ENCODE peak calls at places on chromosomes 16 and 17, in five cellular contexts. One of them, this sample, is unnamed.

GRCh38 chr17:39677581-39678339 is 9.5 kb downstream of the PNMT start:
- DNase-seq in EL: no peak
- DNase-seq in tibial nerve: no peak
- DNase-seq in activated CD8-positive, alpha-beta memory T cell treated with anti-CD3 and anti-CD28 coated beads for 1 hour: no peak
- DNase-seq in stimulated activated CD4-positive, alpha-beta T cell treated with anti-CD3 and anti-CD28 coated beads, TNF-alpha, amount 100 ng/mL, for 4 hours: no peak
- DNase-seq in this sample: no peak

GRCh38 chr16:1953734-1954133 is 755 bp downstream of the RPL3L start:
- DNase-seq in tibial nerve: no peak
- DNase-seq in EL: no peak
- DNase-seq in activated CD8-positive, alpha-beta memory T cell treated with anti-CD3 and anti-CD28 coated beads for 1 hour: no peak
- DNase-seq in stimulated activated CD4-positive, alpha-beta T cell treated with anti-CD3 and anti-CD28 coated beads, TNF-alpha, amount 100 ng/mL, for 4 hours: no peak
- DNase-seq in this sample: no peak

GRCh38 chr16:4283939-4284338 is 11.1 kb upstream of the TFAP4 start:
- DNase-seq in tibial nerve: no peak
- DNase-seq in stimulated activated CD4-positive, alpha-beta T cell treated with anti-CD3 and anti-CD28 coated beads, TNF-alpha, amount 100 ng/mL, for 4 hours: no peak
- DNase-seq in EL: peak
- DNase-seq in activated CD8-positive, alpha-beta memory T cell treated with anti-CD3 and anti-CD28 coated beads for 1 hour: no peak
- DNase-seq in this sample: no peak

GRCh38 chr16:57145046-57145963 is 40.5 kb downstream of the PSME3IP1 start:
- DNase-seq in tibial nerve: no peak
- DNase-seq in stimulated activated CD4-positive, alpha-beta T cell treated with anti-CD3 and anti-CD28 coated beads, TNF-alpha, amount 100 ng/mL, for 4 hours: no peak
- DNase-seq in activated CD8-positive, alpha-beta memory T cell treated with anti-CD3 and anti-CD28 coated beads for 1 hour: no peak
- DNase-seq in EL: no peak
- DNase-seq in this sample: no peak

GRCh38 chr17:81400154-81400938 is 5.1 kb downstream of the BAHCC1 start:
- DNase-seq in tibial nerve: no peak
- DNase-seq in activated CD8-positive, alpha-beta memory T cell treated with anti-CD3 and anti-CD28 coated beads for 1 hour: no peak
- DNase-seq in EL: peak
- DNase-seq in stimulated activated CD4-positive, alpha-beta T cell treated with anti-CD3 and anti-CD28 coated beads, TNF-alpha, amount 100 ng/mL, for 4 hours: no peak
- DNase-seq in this sample: no peak

GRCh38 chr17:7308625-7309433 is 1.4 kb downstream of the EIF5A start:
- DNase-seq in stimulated activated CD4-positive, alpha-beta T cell treated with anti-CD3 and anti-CD28 coated beads, TNF-alpha, amount 100 ng/mL, for 4 hours: peak
- DNase-seq in activated CD8-positive, alpha-beta memory T cell treated with anti-CD3 and anti-CD28 coated beads for 1 hour: peak
- DNase-seq in tibial nerve: peak
- DNase-seq in EL: peak
- DNase-seq in this sample: peak

GRCh38 chr17:40341808-40342574 is 22.5 kb downstream of the GJD3 start:
- DNase-seq in EL: peak
- DNase-seq in tibial nerve: peak
- DNase-seq in activated CD8-positive, alpha-beta memory T cell treated with anti-CD3 and anti-CD28 coated beads for 1 hour: no peak
- DNase-seq in stimulated activated CD4-positive, alpha-beta T cell treated with anti-CD3 and anti-CD28 coated beads, TNF-alpha, amount 100 ng/mL, for 4 hours: no peak
- DNase-seq in this sample: no peak

GRCh38 chr17:49825645-49826044 is 22.2 kb downstream of the TAC4 start:
- DNase-seq in activated CD8-positive, alpha-beta memory T cell treated with anti-CD3 and anti-CD28 coated beads for 1 hour: no peak
- DNase-seq in tibial nerve: no peak
- DNase-seq in EL: no peak
- DNase-seq in stimulated activated CD4-positive, alpha-beta T cell treated with anti-CD3 and anti-CD28 coated beads, TNF-alpha, amount 100 ng/mL, for 4 hours: no peak
- DNase-seq in this sample: no peak

GRCh38 chr16:83968483-83968865 is 430 bp downstream of the NECAB2 start:
- DNase-seq in stimulated activated CD4-positive, alpha-beta T cell treated with anti-CD3 and anti-CD28 coated beads, TNF-alpha, amount 100 ng/mL, for 4 hours: no peak
- DNase-seq in tibial nerve: no peak
- DNase-seq in activated CD8-positive, alpha-beta memory T cell treated with anti-CD3 and anti-CD28 coated beads for 1 hour: no peak
- DNase-seq in EL: no peak
- DNase-seq in this sample: no peak

GRCh38 chr16:53541326-53541725 is 38.3 kb upstream of the AKTIP start:
- DNase-seq in EL: no peak
- DNase-seq in tibial nerve: no peak
- DNase-seq in activated CD8-positive, alpha-beta memory T cell treated with anti-CD3 and anti-CD28 coated beads for 1 hour: no peak
- DNase-seq in stimulated activated CD4-positive, alpha-beta T cell treated with anti-CD3 and anti-CD28 coated beads, TNF-alpha, amount 100 ng/mL, for 4 hours: no peak
- DNase-seq in this sample: no peak

GRCh38 chr17:73720187-73720834 is 76.1 kb upstream of the SDK2 start:
- DNase-seq in stimulated activated CD4-positive, alpha-beta T cell treated with anti-CD3 and anti-CD28 coated beads, TNF-alpha, amount 100 ng/mL, for 4 hours: no peak
- DNase-seq in EL: no peak
- DNase-seq in activated CD8-positive, alpha-beta memory T cell treated with anti-CD3 and anti-CD28 coated beads for 1 hour: peak
- DNase-seq in tibial nerve: no peak
- DNase-seq in this sample: no peak

GRCh38 chr17:48261297-48261880 is 153.8 kb downstream of the SNX11 start:
- DNase-seq in stimulated activated CD4-positive, alpha-beta T cell treated with anti-CD3 and anti-CD28 coated beads, TNF-alpha, amount 100 ng/mL, for 4 hours: no peak
- DNase-seq in activated CD8-positive, alpha-beta memory T cell treated with anti-CD3 and anti-CD28 coated beads for 1 hour: no peak
- DNase-seq in tibial nerve: no peak
- DNase-seq in EL: peak
- DNase-seq in this sample: no peak

GRCh38 chr17:66200685-66201092 is 8.8 kb upstream of the CEP112 start:
- DNase-seq in EL: peak
- DNase-seq in stimulated activated CD4-positive, alpha-beta T cell treated with anti-CD3 and anti-CD28 coated beads, TNF-alpha, amount 100 ng/mL, for 4 hours: no peak
- DNase-seq in activated CD8-positive, alpha-beta memory T cell treated with anti-CD3 and anti-CD28 coated beads for 1 hour: no peak
- DNase-seq in tibial nerve: no peak
- DNase-seq in this sample: no peak

GRCh38 chr17:81948635-81949378 is 1.8 kb upstream of the MYADML2 start:
- DNase-seq in tibial nerve: no peak
- DNase-seq in stimulated activated CD4-positive, alpha-beta T cell treated with anti-CD3 and anti-CD28 coated beads, TNF-alpha, amount 100 ng/mL, for 4 hours: no peak
- DNase-seq in activated CD8-positive, alpha-beta memory T cell treated with anti-CD3 and anti-CD28 coated beads for 1 hour: no peak
- DNase-seq in EL: no peak
- DNase-seq in this sample: no peak

GRCh38 chr16:30562021-30562420 is 3.8 kb upstream of the ZNF764 start:
- DNase-seq in EL: no peak
- DNase-seq in stimulated activated CD4-positive, alpha-beta T cell treated with anti-CD3 and anti-CD28 coated beads, TNF-alpha, amount 100 ng/mL, for 4 hours: no peak
- DNase-seq in activated CD8-positive, alpha-beta memory T cell treated with anti-CD3 and anti-CD28 coated beads for 1 hour: no peak
- DNase-seq in tibial nerve: no peak
- DNase-seq in this sample: no peak

GRCh38 chr16:12311309-12311708 is 334.8 kb downstream of the SNX29 start:
- DNase-seq in activated CD8-positive, alpha-beta memory T cell treated with anti-CD3 and anti-CD28 coated beads for 1 hour: no peak
- DNase-seq in tibial nerve: no peak
- DNase-seq in stimulated activated CD4-positive, alpha-beta T cell treated with anti-CD3 and anti-CD28 coated beads, TNF-alpha, amount 100 ng/mL, for 4 hours: no peak
- DNase-seq in EL: no peak
- DNase-seq in this sample: no peak

GRCh38 chr17:16872836-16873653 is 98.9 kb downstream of the TNFRSF13B start:
- DNase-seq in tibial nerve: no peak
- DNase-seq in EL: peak
- DNase-seq in activated CD8-positive, alpha-beta memory T cell treated with anti-CD3 and anti-CD28 coated beads for 1 hour: no peak
- DNase-seq in stimulated activated CD4-positive, alpha-beta T cell treated with anti-CD3 and anti-CD28 coated beads, TNF-alpha, amount 100 ng/mL, for 4 hours: peak
- DNase-seq in this sample: no peak

GRCh38 chr17:37643829-37644228 is 583 bp upstream of the DDX52 start:
- DNase-seq in activated CD8-positive, alpha-beta memory T cell treated with anti-CD3 and anti-CD28 coated beads for 1 hour: no peak
- DNase-seq in tibial nerve: no peak
- DNase-seq in EL: peak
- DNase-seq in stimulated activated CD4-positive, alpha-beta T cell treated with anti-CD3 and anti-CD28 coated beads, TNF-alpha, amount 100 ng/mL, for 4 hours: no peak
- DNase-seq in this sample: no peak

GRCh38 chr17:6381052-6381451 is 53.9 kb downstream of the AIPL1 start:
- DNase-seq in EL: peak
- DNase-seq in tibial nerve: no peak
- DNase-seq in activated CD8-positive, alpha-beta memory T cell treated with anti-CD3 and anti-CD28 coated beads for 1 hour: no peak
- DNase-seq in stimulated activated CD4-positive, alpha-beta T cell treated with anti-CD3 and anti-CD28 coated beads, TNF-alpha, amount 100 ng/mL, for 4 hours: no peak
- DNase-seq in this sample: no peak

GRCh38 chr17:82019905-82020873 is 2.5 kb downstream of the CENPX start:
- DNase-seq in activated CD8-positive, alpha-beta memory T cell treated with anti-CD3 and anti-CD28 coated beads for 1 hour: no peak
- DNase-seq in tibial nerve: no peak
- DNase-seq in EL: peak
- DNase-seq in stimulated activated CD4-positive, alpha-beta T cell treated with anti-CD3 and anti-CD28 coated beads, TNF-alpha, amount 100 ng/mL, for 4 hours: peak
- DNase-seq in this sample: peak

GRCh38 chr17:78839173-78839761 is 1.3 kb downstream of the USP36 start:
- DNase-seq in EL: peak
- DNase-seq in tibial nerve: no peak
- DNase-seq in stimulated activated CD4-positive, alpha-beta T cell treated with anti-CD3 and anti-CD28 coated beads, TNF-alpha, amount 100 ng/mL, for 4 hours: no peak
- DNase-seq in activated CD8-positive, alpha-beta memory T cell treated with anti-CD3 and anti-CD28 coated beads for 1 hour: no peak
- DNase-seq in this sample: no peak

GRCh38 chr17:61002316-61002736 is 324.7 kb downstream of the BCAS3 start:
- DNase-seq in activated CD8-positive, alpha-beta memory T cell treated with anti-CD3 and anti-CD28 coated beads for 1 hour: no peak
- DNase-seq in stimulated activated CD4-positive, alpha-beta T cell treated with anti-CD3 and anti-CD28 coated beads, TNF-alpha, amount 100 ng/mL, for 4 hours: no peak
- DNase-seq in EL: peak
- DNase-seq in tibial nerve: no peak
- DNase-seq in this sample: no peak

GRCh38 chr16:85485379-85485778 is 127.7 kb upstream of the GSE1 start:
- DNase-seq in EL: no peak
- DNase-seq in stimulated activated CD4-positive, alpha-beta T cell treated with anti-CD3 and anti-CD28 coated beads, TNF-alpha, amount 100 ng/mL, for 4 hours: no peak
- DNase-seq in activated CD8-positive, alpha-beta memory T cell treated with anti-CD3 and anti-CD28 coated beads for 1 hour: no peak
- DNase-seq in tibial nerve: no peak
- DNase-seq in this sample: no peak

GRCh38 chr16:54587176-54587515 is 300.6 kb upstream of the IRX3 start:
- DNase-seq in activated CD8-positive, alpha-beta memory T cell treated with anti-CD3 and anti-CD28 coated beads for 1 hour: no peak
- DNase-seq in stimulated activated CD4-positive, alpha-beta T cell treated with anti-CD3 and anti-CD28 coated beads, TNF-alpha, amount 100 ng/mL, for 4 hours: no peak
- DNase-seq in tibial nerve: no peak
- DNase-seq in EL: no peak
- DNase-seq in this sample: no peak

GRCh38 chr17:15409721-15410247 is 57.6 kb downstream of the CDRT4 start:
- DNase-seq in stimulated activated CD4-positive, alpha-beta T cell treated with anti-CD3 and anti-CD28 coated beads, TNF-alpha, amount 100 ng/mL, for 4 hours: no peak
- DNase-seq in EL: peak
- DNase-seq in activated CD8-positive, alpha-beta memory T cell treated with anti-CD3 and anti-CD28 coated beads for 1 hour: no peak
- DNase-seq in tibial nerve: peak
- DNase-seq in this sample: no peak

GRCh38 chr16:57519796-57520360 is 16.5 kb downstream of the CCDC102A start:
- DNase-seq in activated CD8-positive, alpha-beta memory T cell treated with anti-CD3 and anti-CD28 coated beads for 1 hour: peak
- DNase-seq in stimulated activated CD4-positive, alpha-beta T cell treated with anti-CD3 and anti-CD28 coated beads, TNF-alpha, amount 100 ng/mL, for 4 hours: peak
- DNase-seq in EL: peak
- DNase-seq in tibial nerve: peak
- DNase-seq in this sample: peak

GRCh38 chr17:17905036-17905320 is 67.2 kb downstream of the TOM1L2 start:
- DNase-seq in EL: no peak
- DNase-seq in stimulated activated CD4-positive, alpha-beta T cell treated with anti-CD3 and anti-CD28 coated beads, TNF-alpha, amount 100 ng/mL, for 4 hours: no peak
- DNase-seq in activated CD8-positive, alpha-beta memory T cell treated with anti-CD3 and anti-CD28 coated beads for 1 hour: no peak
- DNase-seq in tibial nerve: no peak
- DNase-seq in this sample: no peak

GRCh38 chr17:7058831-7059447 is 15.0 kb upstream of the SLC16A11 start:
- DNase-seq in stimulated activated CD4-positive, alpha-beta T cell treated with anti-CD3 and anti-CD28 coated beads, TNF-alpha, amount 100 ng/mL, for 4 hours: no peak
- DNase-seq in tibial nerve: no peak
- DNase-seq in EL: no peak
- DNase-seq in activated CD8-positive, alpha-beta memory T cell treated with anti-CD3 and anti-CD28 coated beads for 1 hour: no peak
- DNase-seq in this sample: no peak

GRCh38 chr17:44376124-44376523 is 12.5 kb upstream of the FAM171A2 start:
- DNase-seq in stimulated activated CD4-positive, alpha-beta T cell treated with anti-CD3 and anti-CD28 coated beads, TNF-alpha, amount 100 ng/mL, for 4 hours: no peak
- DNase-seq in tibial nerve: no peak
- DNase-seq in activated CD8-positive, alpha-beta memory T cell treated with anti-CD3 and anti-CD28 coated beads for 1 hour: no peak
- DNase-seq in EL: no peak
- DNase-seq in this sample: no peak

GRCh38 chr17:74923538-74924249 is 379 bp upstream of the OTOP2 start:
- DNase-seq in tibial nerve: no peak
- DNase-seq in EL: peak
- DNase-seq in stimulated activated CD4-positive, alpha-beta T cell treated with anti-CD3 and anti-CD28 coated beads, TNF-alpha, amount 100 ng/mL, for 4 hours: peak
- DNase-seq in activated CD8-positive, alpha-beta memory T cell treated with anti-CD3 and anti-CD28 coated beads for 1 hour: peak
- DNase-seq in this sample: peak

GRCh38 chr16:46745594-46745993 is 2.5 kb downstream of the MYLK3 start:
- DNase-seq in tibial nerve: no peak
- DNase-seq in EL: no peak
- DNase-seq in stimulated activated CD4-positive, alpha-beta T cell treated with anti-CD3 and anti-CD28 coated beads, TNF-alpha, amount 100 ng/mL, for 4 hours: no peak
- DNase-seq in activated CD8-positive, alpha-beta memory T cell treated with anti-CD3 and anti-CD28 coated beads for 1 hour: no peak
- DNase-seq in this sample: no peak

GRCh38 chr17:29589524-29590260 is at the start of gene GIT1:
- DNase-seq in tibial nerve: peak
- DNase-seq in activated CD8-positive, alpha-beta memory T cell treated with anti-CD3 and anti-CD28 coated beads for 1 hour: no peak
- DNase-seq in stimulated activated CD4-positive, alpha-beta T cell treated with anti-CD3 and anti-CD28 coated beads, TNF-alpha, amount 100 ng/mL, for 4 hours: no peak
- DNase-seq in EL: peak
- DNase-seq in this sample: peak

GRCh38 chr16:8621572-8622314 is at the start of gene METTL22:
- DNase-seq in stimulated activated CD4-positive, alpha-beta T cell treated with anti-CD3 and anti-CD28 coated beads, TNF-alpha, amount 100 ng/mL, for 4 hours: peak
- DNase-seq in tibial nerve: peak
- DNase-seq in activated CD8-positive, alpha-beta memory T cell treated with anti-CD3 and anti-CD28 coated beads for 1 hour: peak
- DNase-seq in EL: peak
- DNase-seq in this sample: peak

This sample was measured in activated CD4-positive, CD25-positive, alpha-beta regulatory T cell.